ENCODE peak calls at places on chromosomes 3 and 15, in nine cellular contexts. I is DND-41, S is PC-9, Y is fibroblast of lung, L is adrenal gland, V is A673, T is uterus, A is heart right ventricle, G is stomach. B is an unnamed sample. For H3K4me1, the result is how much of the 10 kb centered on the place peaks cover.

GRCh38 chr3:98732239-98733054 is 30.7 kb upstream of the ST3GAL6 start:
- DNase-seq in I (peak), S (peak), Y (no peak), L (peak), V (peak), T (peak), A (peak), G (peak), B (peak)

GRCh38 chr3:129654126-129654525 is 47.6 kb upstream of the PLXND1 start:
- DNase-seq in I (no peak), S (no peak), Y (peak), L (no peak), V (no peak), T (no peak), A (no peak), G (no peak), B (no peak)

GRCh38 chr3:132596326-132596725 is 744 bp upstream of the ACKR4 start:
- DNase-seq in I (no peak), S (no peak), Y (no peak), L (no peak), V (no peak), T (no peak), A (no peak), G (no peak), B (no peak)

GRCh38 chr3:11452988-11453847 is 181.0 kb downstream of the ATG7 start:
- DNase-seq in I (no peak), S (no peak), Y (peak), L (no peak), V (peak), T (no peak), A (no peak), G (no peak), B (no peak)

GRCh38 chr3:71536376-71536965 is 47.1 kb downstream of the FOXP1 start:
- DNase-seq in I (no peak), S (no peak), Y (peak), L (no peak), V (no peak), T (no peak), A (no peak), G (no peak), B (no peak)

GRCh38 chr3:127373701-127374625 is 86.1 kb upstream of the PRR20G start:
- DNase-seq in I (peak), S (no peak), Y (no peak), L (no peak), V (peak), T (no peak), A (no peak), G (peak), B (peak)

GRCh38 chr15:99239545-99240198 is 9.7 kb downstream of the TTC23 start:
- DNase-seq in I (no peak), S (no peak), Y (no peak), L (no peak), V (no peak), T (no peak), A (no peak), G (no peak), B (no peak)

GRCh38 chr3:48428863-48429415 is 947 bp downstream of the PLXNB1 start:
- DNase-seq in I (peak), S (no peak), Y (peak), L (peak), V (peak), T (peak), A (peak), G (peak), B (peak)

GRCh38 chr3:146153429-146153828 is 7.6 kb downstream of the PLOD2 start:
- DNase-seq in I (no peak), S (no peak), Y (no peak), L (no peak), V (no peak), T (no peak), A (no peak), G (no peak), B (no peak)

GRCh38 chr3:54046677-54047214 is 75.6 kb upstream of the CACNA2D3 start:
- DNase-seq in I (no peak), S (no peak), Y (peak), L (peak), V (no peak), T (no peak), A (peak), G (peak), B (peak)

GRCh38 chr3:99515891-99516290 is 122.5 kb upstream of the COL8A1 start:
- DNase-seq in I (no peak), S (no peak), Y (no peak), L (no peak), V (no peak), T (no peak), A (no peak), G (no peak), B (no peak)

GRCh38 chr3:98901032-98901464 is 447 bp downstream of the DCBLD2 start:
- DNase-seq in I (peak), S (peak), Y (peak), L (peak), V (peak), T (peak), A (peak), G (peak), B (peak)

GRCh38 chr3:25021816-25022215 is 406.2 kb upstream of the RARB start:
- DNase-seq in I (no peak), S (no peak), Y (peak), L (no peak), V (peak), T (no peak), A (no peak), G (no peak), B (no peak)

GRCh38 chr15:42490743-42491539 is at the start of gene ZNF106:
- DNase-seq in I (peak), S (peak), Y (peak), L (peak), V (peak), T (peak), A (peak), G (peak), B (peak)

GRCh38 chr3:12965999-12966846 is 107.0 kb downstream of the IQSEC1 start:
- DNase-seq in I (peak), S (no peak), Y (no peak), L (no peak), V (no peak), T (no peak), A (no peak), G (no peak), B (no peak)

GRCh38 chr3:29755416-29755815 is 474.5 kb downstream of the RBMS3 start:
- DNase-seq in I (no peak), S (no peak), Y (no peak), L (no peak), V (no peak), T (no peak), A (no peak), G (no peak), B (no peak)

GRCh38 chr15:70049115-70049514 is 48.6 kb downstream of the TLE3 start:
- DNase-seq in I (no peak), S (no peak), Y (no peak), L (no peak), V (no peak), T (no peak), A (no peak), G (no peak), B (peak)

GRCh38 chr3:43155464-43156121 is 49.7 kb upstream of the POMGNT2 start:
- DNase-seq in I (no peak), S (peak), Y (peak), L (peak), V (peak), T (peak), A (peak), G (peak), B (peak)

GRCh38 chr15:83436513-83437158 is 10.5 kb upstream of the SH3GL3 start:
- DNase-seq in I (no peak), S (no peak), Y (peak), L (no peak), V (peak), T (no peak), A (no peak), G (no peak), B (peak)

GRCh38 chr15:84880007-84880406 is 4.5 kb upstream of the SLC28A1 start:
- DNase-seq in I (no peak), S (no peak), Y (no peak), L (no peak), V (no peak), T (no peak), A (no peak), G (no peak), B (no peak)

GRCh38 chr3:53495518-53496501 is 1.4 kb downstream of the CACNA1D start:
- DNase-seq in I (no peak), S (no peak), Y (no peak), L (peak), V (no peak), T (no peak), A (peak), G (peak), B (no peak)

GRCh38 chr3:179954226-179954870 is 82.4 kb downstream of the PEX5L start:
- DNase-seq in I (peak), S (no peak), Y (no peak), L (no peak), V (no peak), T (no peak), A (no peak), G (no peak), B (no peak)

GRCh38 chr3:160869825-160870224 is 113.8 kb downstream of the PPM1L start:
- DNase-seq in I (no peak), S (peak), Y (no peak), L (peak), V (no peak), T (no peak), A (peak), G (no peak), B (peak)

GRCh38 chr3:175187586-175187985 is 328.5 kb downstream of the NAALADL2 start:
- DNase-seq in I (no peak), S (no peak), Y (no peak), L (no peak), V (no peak), T (no peak), A (no peak), G (no peak), B (no peak)

GRCh38 chr15:39357478-39358268 is 223.2 kb upstream of the THBS1 start:
- DNase-seq in I (no peak), S (no peak), Y (no peak), L (no peak), V (no peak), T (peak), A (no peak), G (no peak), B (no peak)

GRCh38 chr3:140913728-140914127 is 27.9 kb upstream of the SLC25A36 start:
- DNase-seq in I (no peak), S (no peak), Y (no peak), L (no peak), V (peak), T (no peak), A (no peak), G (no peak), B (peak)
- TF ChIP-seq CTCF in I (no peak), S (no peak), Y (no peak), L (no peak), V (no peak), T (no peak), A (no peak), G (no peak), B (no peak)

DNA sequence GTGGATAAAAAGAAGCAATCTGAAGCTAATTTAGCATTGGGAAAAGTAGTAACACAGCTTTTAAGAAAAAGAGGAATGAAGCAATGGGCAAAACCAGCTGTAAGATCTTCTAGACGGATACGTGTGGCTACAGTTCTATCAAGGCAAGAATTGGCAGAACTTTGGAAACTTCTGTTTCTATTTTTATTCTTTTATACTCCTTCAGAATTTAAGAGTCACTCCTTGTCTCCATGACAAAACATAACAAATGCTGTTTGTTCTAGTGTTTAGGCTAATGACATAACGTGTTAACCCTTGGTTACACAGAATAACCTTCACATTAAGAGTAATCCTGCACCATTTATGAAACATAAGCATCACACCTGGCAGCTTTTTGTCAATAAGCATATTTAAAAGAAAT is 289.3 kb downstream of the ROBO2 start:
- DNase-seq in I (no peak), S (no peak), Y (peak), L (no peak), V (no peak), T (no peak), A (no peak), G (no peak), B (no peak)
- H3K4me1 ChIP-seq in I (under half), S (under half), Y (under half), L (under half), V (under half), T (under half), A (under half), G (under half), B (under half)

GRCh38 chr15:79004336-79004735 is 59.5 kb upstream of the CTSH start:
- DNase-seq in I (peak), S (peak), Y (peak), L (no peak), V (peak), T (no peak), A (no peak), G (no peak), B (no peak)

GRCh38 chr15:79009388-79009787 is 64.5 kb upstream of the CTSH start:
- DNase-seq in I (no peak), S (no peak), Y (no peak), L (no peak), V (no peak), T (no peak), A (no peak), G (no peak), B (no peak)

GRCh38 chr15:79008666-79009065 is 63.8 kb upstream of the CTSH start:
- DNase-seq in I (no peak), S (no peak), Y (no peak), L (no peak), V (no peak), T (no peak), A (no peak), G (no peak), B (peak)

GRCh38 chr15:79006071-79006470 is 61.2 kb upstream of the CTSH start:
- DNase-seq in I (no peak), S (no peak), Y (no peak), L (no peak), V (no peak), T (no peak), A (no peak), G (no peak), B (no peak)

DNA sequence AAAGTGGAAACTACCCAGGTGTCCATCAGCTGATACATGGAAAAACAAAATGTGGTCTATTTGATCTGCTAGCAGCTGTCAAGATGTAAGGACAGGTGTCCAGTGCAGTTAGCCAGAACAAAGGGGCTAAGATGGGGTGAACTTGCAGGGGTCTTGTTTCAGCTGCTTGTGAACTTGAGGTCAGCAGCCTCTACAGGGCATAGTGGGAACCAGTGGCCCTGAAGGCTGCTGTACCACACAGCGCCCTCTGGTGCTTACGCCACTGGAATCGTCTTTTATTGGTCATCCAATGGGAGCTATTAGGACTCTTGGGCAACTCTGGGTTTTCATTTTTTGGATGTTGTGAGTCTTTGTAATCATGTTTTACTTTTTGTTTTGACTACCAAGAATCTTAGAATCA is 62.2 kb upstream of the CTSH start:
- DNase-seq in I (peak), S (no peak), Y (peak), L (no peak), V (peak), T (no peak), A (peak), G (peak), B (peak)
- TF ChIP-seq CTCF in I (peak), S (peak), Y (peak), L (no peak), V (peak), T (peak), A (peak), G (peak), B (peak)

GRCh38 chr3:125142418-125142778 is 70.2 kb downstream of the SLC12A8 start:
- DNase-seq in I (no peak), S (no peak), Y (no peak), L (no peak), V (no peak), T (no peak), A (no peak), G (no peak), B (no peak)
- H3K4me1 ChIP-seq in I (under half), S (under half), Y (under half), L (half or more), V (under half), T (under half), A (half or more), G (under half), B (under half)

DNA sequence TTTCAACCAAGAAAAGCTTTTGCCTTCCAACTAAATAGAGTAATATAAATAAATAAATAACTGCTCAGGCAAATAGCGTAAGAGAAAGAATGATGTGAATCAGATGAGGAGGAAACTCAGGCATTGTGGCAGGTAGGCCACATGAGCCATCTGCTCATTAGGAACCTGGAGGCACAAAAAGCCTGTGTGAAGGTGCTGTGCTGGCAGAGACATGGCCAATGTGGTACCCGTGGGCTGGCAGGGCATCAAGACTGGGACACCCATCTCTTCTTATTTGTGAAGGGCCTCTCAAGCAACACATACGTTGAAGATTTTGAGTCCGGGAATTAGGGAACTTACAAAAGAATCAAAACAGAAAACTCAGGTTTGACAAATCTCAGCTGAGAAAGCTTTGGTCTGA is 9.5 kb downstream of the ANKRD34C start:
- DNase-seq in I (no peak), S (no peak), Y (no peak), L (no peak), V (no peak), T (no peak), A (no peak), G (no peak), B (no peak)
- TF ChIP-seq CTCF in I (no peak), S (no peak), Y (no peak), L (no peak), V (no peak), T (no peak), A (no peak), G (no peak), B (no peak)

DNA sequence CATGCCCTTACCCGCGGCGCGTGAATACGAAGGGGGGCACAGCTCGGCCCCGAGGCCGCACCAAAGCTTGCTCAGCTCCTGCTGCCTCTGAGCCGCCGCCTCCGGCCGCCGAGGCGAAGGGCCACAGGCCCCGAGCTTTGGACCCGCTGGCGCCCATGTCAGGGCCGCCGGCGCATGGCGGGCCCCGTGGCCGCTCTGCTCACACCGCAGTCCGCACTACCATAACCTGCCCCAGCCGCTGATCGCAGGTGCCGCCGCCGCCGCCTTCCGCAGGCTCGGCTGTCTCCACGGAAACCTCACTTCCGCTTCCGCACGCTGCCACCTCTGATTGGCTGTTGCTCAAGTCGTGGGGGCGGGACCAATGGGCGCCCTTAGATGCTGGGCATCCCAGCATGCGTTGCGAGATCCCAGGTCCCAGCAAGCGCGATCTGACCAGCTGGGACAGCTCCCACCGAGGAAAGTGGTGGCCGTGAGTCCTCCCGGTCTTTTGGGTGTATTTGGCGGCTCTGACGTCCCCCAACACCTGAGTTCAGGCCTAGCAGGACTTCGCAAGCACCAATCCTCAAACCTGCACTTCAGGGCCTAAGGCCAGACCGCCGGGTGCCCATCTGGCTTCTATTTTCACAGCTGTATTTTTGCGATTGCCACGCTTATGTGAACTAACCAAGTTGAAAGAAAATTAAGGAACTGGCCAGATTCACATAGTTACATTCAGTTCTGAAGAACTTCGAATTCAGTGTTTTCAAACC is at the start of gene TUSC2:
- DNase-seq in I (peak), S (peak), Y (peak), L (peak), V (peak), T (peak), A (peak), G (peak), B (peak)
- H3K4me1 ChIP-seq in I (half or more), S (under half), Y (under half), L (under half), V (under half), T (under half), A (under half), G (under half), B (under half)

GRCh38 chr3:58463942-58464271 is 28.0 kb upstream of the KCTD6 start:
- DNase-seq in I (no peak), S (no peak), Y (no peak), L (no peak), V (no peak), T (no peak), A (no peak), G (no peak), B (no peak)
- TF ChIP-seq CTCF in I (no peak), S (no peak), Y (no peak), L (no peak), V (no peak), T (no peak), A (no peak), G (no peak), B (no peak)

GRCh38 chr3:42079701-42080323 is 11.3 kb upstream of the TRAK1 start:
- DNase-seq in I (no peak), S (peak), Y (no peak), L (no peak), V (no peak), T (no peak), A (no peak), G (no peak), B (no peak)

GRCh38 chr3:42078686-42079085 is 12.5 kb upstream of the TRAK1 start:
- DNase-seq in I (no peak), S (no peak), Y (no peak), L (no peak), V (no peak), T (no peak), A (no peak), G (no peak), B (no peak)

GRCh38 chr3:42081814-42082473 is 9.2 kb upstream of the TRAK1 start:
- DNase-seq in I (no peak), S (no peak), Y (no peak), L (no peak), V (no peak), T (no peak), A (no peak), G (no peak), B (no peak)

GRCh38 chr3:42080452-42080872 is 10.7 kb upstream of the TRAK1 start:
- DNase-seq in I (no peak), S (peak), Y (peak), L (peak), V (peak), T (no peak), A (no peak), G (peak), B (no peak)

DNA sequence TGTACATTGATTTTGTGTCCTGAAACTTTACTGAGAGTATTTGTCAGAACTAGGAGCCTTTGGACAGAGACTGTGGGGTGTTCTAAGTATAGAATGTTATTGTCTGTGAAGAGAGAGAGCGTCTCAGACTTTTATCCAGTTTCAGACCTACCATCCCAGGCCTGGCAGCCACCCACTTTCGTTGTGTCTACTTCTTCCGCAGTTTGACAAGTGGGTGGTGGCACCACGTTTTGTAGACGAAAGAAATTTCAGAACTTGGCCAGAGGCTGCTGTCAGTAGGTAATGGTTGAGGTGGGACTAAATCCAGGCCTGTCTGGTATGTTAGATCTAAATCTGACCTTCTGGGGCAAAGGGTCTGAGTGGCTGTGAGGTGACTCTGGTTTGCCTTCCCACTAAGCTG is 13.4 kb upstream of the TRAK1 start:
- DNase-seq in I (no peak), S (no peak), Y (no peak), L (no peak), V (no peak), T (no peak), A (peak), G (no peak), B (no peak)
- H3K4me1 ChIP-seq in I (under half), S (under half), Y (under half), L (under half), V (under half), T (under half), A (half or more), G (under half), B (under half)

GRCh38 chr3:110267304-110267703 is 804.3 kb upstream of the NECTIN3 start:
- DNase-seq in I (no peak), S (no peak), Y (no peak), L (no peak), V (no peak), T (no peak), A (no peak), G (no peak), B (no peak)
- TF ChIP-seq CTCF in I (peak), S (no peak), Y (no peak), L (no peak), V (no peak), T (no peak), A (no peak), G (no peak), B (no peak)

B was measured in BE2C.